ENCODE peak calls at places on chromosomes 5 and 9, in five cellular contexts. J is sigmoid colon, H is breast epithelium, S is fibroblast of pulmonary artery, P is cardiac fibroblast. I is an unnamed sample.

GRCh38 chr5:88736494-88736893 is 146.5 kb downstream of the MEF2C start:
- DNase-seq in J (no peak), P (no peak), H (no peak), S (no peak), I (no peak)

GRCh38 chr5:120062515-120062917 is 401.6 kb upstream of the PRR16 start:
- DNase-seq in P (peak; percentile 42), H (no peak), S (peak; percentile 31), J (no peak), I (peak; percentile 79)

GRCh38 chr5:168215646-168216045 is 75.8 kb upstream of the WWC1 start:
- DNase-seq in S (no peak), P (no peak), H (no peak), J (no peak), I (no peak)

GRCh38 chr5:128074171-128074570 is 9.4 kb upstream of the SLC12A2 start:
- DNase-seq in P (no peak), H (no peak), J (no peak), S (no peak), I (no peak)

GRCh38 chr9:118595719-118596305 is 773.4 kb downstream of the BRINP1 start:
- DNase-seq in J (peak; percentile 66), S (peak; percentile 23), P (peak; percentile 78), H (no peak), I (peak; percentile 52)

GRCh38 chr5:157271740-157272271 is 5.9 kb downstream of the CYFIP2 start:
- DNase-seq in H (no peak), J (no peak), P (no peak), S (no peak), I (no peak)

GRCh38 chr9:72883867-72884266 is 69.0 kb downstream of the ALDH1A1 start:
- DNase-seq in J (no peak), P (no peak), H (no peak), S (no peak), I (no peak)

GRCh38 chr5:103808464-103809106 is 246.0 kb upstream of the NUDT12 start:
- DNase-seq in P (peak; percentile 57), J (no peak), H (no peak), S (peak; percentile 55), I (peak; percentile 47)

GRCh38 chr5:159189310-159189709 is 20.0 kb downstream of the RNF145 start:
- DNase-seq in J (no peak), H (no peak), P (peak; percentile 81), S (peak; percentile 47), I (no peak)

GRCh38 chr5:169628891-169629290 is 8.2 kb upstream of the DOCK2 start:
- DNase-seq in S (no peak), J (no peak), H (no peak), P (peak; percentile 71), I (peak; percentile 42)

GRCh38 chr9:131813116-131813515 is 73.2 kb upstream of the RAPGEF1 start:
- DNase-seq in P (peak; percentile 41), H (no peak), J (no peak), S (peak; percentile 10), I (no peak)

GRCh38 chr5:75670571-75670970 is 46.7 kb downstream of the POC5 start:
- DNase-seq in H (no peak), P (peak; percentile 54), S (peak; percentile 28), J (no peak), I (peak; percentile 81)

GRCh38 chr5:178587793-178588611 is 2.2 kb downstream of the COL23A1 start:
- DNase-seq in S (no peak), H (no peak), P (no peak), J (no peak), I (no peak)

GRCh38 chr9:137741330-137741729 is 122.5 kb downstream of the EHMT1 start:
- DNase-seq in J (no peak), P (no peak), S (no peak), H (no peak), I (no peak)

GRCh38 chr9:33498387-33498786 is 24.7 kb upstream of the NOL6 start:
- DNase-seq in H (no peak), J (no peak), P (peak; percentile 43), S (peak; percentile 37), I (no peak)

GRCh38 chr5:32020971-32021370 is 153.1 kb downstream of the GOLPH3 start:
- DNase-seq in H (no peak), P (peak; percentile 14), S (no peak), J (no peak), I (peak; percentile 60)

GRCh38 chr9:70013598-70014196 is 30.0 kb upstream of the MAMDC2 start:
- DNase-seq in S (peak; percentile 60), P (peak; percentile 70), H (no peak), J (peak; percentile 82), I (peak; percentile 36)

GRCh38 chr5:10885026-10885425 is 124.0 kb upstream of the DAP start:
- DNase-seq in J (no peak), P (peak; percentile 63), S (no peak), H (no peak), I (no peak)

GRCh38 chr5:114208120-114208519 is 153.8 kb upstream of the KCNN2 start:
- DNase-seq in S (no peak), P (no peak), H (no peak), J (no peak), I (no peak)

GRCh38 chr5:44266882-44267577 is 122.2 kb downstream of the FGF10 start:
- DNase-seq in H (no peak), J (peak; percentile 74), S (no peak), P (no peak), I (no peak)

GRCh38 chr9:109861499-109861898 is 81.5 kb downstream of the PALM2AKAP2 start:
- DNase-seq in P (no peak), J (no peak), H (no peak), S (peak; percentile 25), I (peak; percentile 47)

GRCh38 chr5:172496671-172497371 is 42.5 kb upstream of the SH3PXD2B start:
- DNase-seq in H (no peak), S (peak; percentile 85), P (peak; percentile 58), J (peak; percentile 72), I (peak; percentile 20)

GRCh38 chr5:180135128-180135955 is 63.8 kb upstream of the RNF130 start:
- DNase-seq in P (peak; percentile 66), J (peak; percentile 53), S (peak; percentile 77), H (peak; percentile 37), I (no peak)

GRCh38 chr5:120678279-120678678 is 214.2 kb downstream of the PRR16 start:
- DNase-seq in H (no peak), P (peak; percentile 72), J (no peak), S (peak; percentile 24), I (peak; percentile 20)

GRCh38 chr5:62143268-62144229 is 162.5 kb upstream of the KIF2A start:
- DNase-seq in J (no peak), P (peak; percentile 56), S (peak; percentile 57), H (no peak), I (peak; percentile 41)

GRCh38 chr5:123827811-123828210 is 315.8 kb downstream of the CSNK1G3 start:
- DNase-seq in P (no peak), J (no peak), S (no peak), H (no peak), I (no peak)

GRCh38 chr5:133519191-133519590 is 93.2 kb downstream of the FSTL4 start:
- DNase-seq in S (no peak), P (no peak), J (no peak), H (no peak), I (no peak)

GRCh38 chr5:56415356-56415765 is 182.2 kb upstream of the ANKRD55 start:
- DNase-seq in H (no peak), S (peak; percentile 84), P (peak; percentile 67), J (peak; percentile 72), I (peak; percentile 98)

DNA sequence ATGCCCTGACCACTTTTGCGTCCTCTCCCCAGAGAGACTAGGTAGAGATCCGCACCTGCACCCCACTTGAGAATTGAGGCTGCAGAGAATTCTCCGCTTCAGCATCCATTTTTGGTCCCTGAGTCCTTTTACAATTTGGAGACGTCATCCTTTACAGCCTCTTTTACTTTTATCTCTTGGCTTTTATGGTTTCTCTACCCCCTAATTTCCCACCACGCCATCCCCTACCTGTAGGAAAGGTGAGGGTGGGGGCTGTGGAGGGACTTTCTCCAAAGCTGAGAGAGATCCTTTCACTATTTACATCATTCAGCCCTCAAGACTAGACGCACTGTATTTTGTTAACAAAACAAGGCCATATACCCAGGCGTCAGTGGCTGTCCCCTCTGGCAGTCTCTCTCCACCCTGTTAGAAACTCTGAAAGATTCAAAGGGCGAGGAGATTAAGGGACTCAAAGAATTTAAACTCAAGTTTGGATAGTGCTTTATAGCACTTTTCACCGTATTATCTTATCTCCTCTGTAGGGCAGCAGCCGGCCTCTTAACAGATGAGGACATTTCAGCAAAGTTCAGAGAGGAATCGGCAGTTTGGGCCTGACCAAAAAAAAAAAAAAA is 1.7 kb downstream of the MSX2 start:
- DNase-seq in J (peak; percentile 32), H (no peak), P (no peak), S (no peak), I (no peak)
- H3K4me3 ChIP-seq in J (peak overlapping the region; percentile 59), H (no peak overlapping the region), P (no peak overlapping the region), S (no peak overlapping the region), I (peak overlapping the region; percentile 76)

GRCh38 chr9:100498592-100498991 is 25.6 kb downstream of the TMEFF1 start:
- DNase-seq in P (peak; percentile 53), S (peak; percentile 53), J (no peak), H (no peak), I (peak; percentile 38)

GRCh38 chr9:100488171-100488570 is 15.2 kb downstream of the TMEFF1 start:
- DNase-seq in P (no peak), H (no peak), J (no peak), S (no peak), I (no peak)

GRCh38 chr9:100489836-100490235 is 16.9 kb downstream of the TMEFF1 start:
- DNase-seq in H (no peak), J (no peak), S (no peak), P (no peak), I (no peak)

DNA sequence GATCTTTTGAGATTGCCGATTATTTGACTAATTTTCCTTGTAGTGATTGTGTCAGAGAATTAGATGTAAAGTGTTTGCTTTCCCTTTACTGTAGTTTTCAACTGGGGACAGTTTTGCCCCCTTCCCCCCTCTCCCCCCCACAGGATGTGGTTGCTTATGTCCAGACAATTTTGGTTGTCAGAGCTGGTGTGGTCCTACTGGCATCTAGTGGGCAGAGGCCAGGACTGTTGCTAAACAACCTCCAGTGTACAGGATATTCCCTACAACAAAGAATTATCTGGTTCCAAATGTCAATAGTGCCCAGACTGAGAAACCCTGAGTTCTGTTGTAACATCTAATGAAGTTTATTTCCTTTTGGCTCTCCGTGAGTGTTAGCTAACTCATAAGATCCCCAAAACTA is 20.0 kb downstream of the TMEFF1 start:
- DNase-seq in J (no peak), P (peak; percentile 48), H (no peak), S (peak; percentile 47), I (peak; percentile 22)
- TF ChIP-seq CTCF in J (no peak), P (peak; percentile 25), H (no peak), S (peak; percentile 19), I (peak; percentile 35)

DNA sequence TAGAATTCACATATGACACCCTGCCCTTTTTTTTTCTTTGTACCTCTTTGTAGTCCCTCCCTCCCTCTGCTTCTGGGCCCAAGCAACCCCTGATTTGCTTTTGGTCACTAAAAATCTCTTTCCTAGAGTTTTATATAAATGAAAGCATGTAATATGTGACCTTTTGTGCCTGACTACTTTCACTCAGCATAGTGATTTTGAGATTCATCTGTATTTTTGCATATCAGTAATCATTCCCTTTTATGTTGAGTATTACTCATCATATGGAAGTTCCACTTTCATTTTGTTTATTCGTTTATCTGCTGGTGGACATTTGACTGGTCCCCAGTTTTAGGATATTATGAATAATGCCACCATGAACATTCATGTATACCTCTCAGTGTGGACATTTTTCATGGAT is 115.9 kb upstream of the S1PR3 start:
- DNase-seq in J (no peak), H (no peak), S (no peak), P (no peak), I (no peak)
- H3K4me3 ChIP-seq in J (no peak overlapping the region), H (no peak overlapping the region), S (no peak overlapping the region), P (no peak overlapping the region), I (no peak overlapping the region)

DNA sequence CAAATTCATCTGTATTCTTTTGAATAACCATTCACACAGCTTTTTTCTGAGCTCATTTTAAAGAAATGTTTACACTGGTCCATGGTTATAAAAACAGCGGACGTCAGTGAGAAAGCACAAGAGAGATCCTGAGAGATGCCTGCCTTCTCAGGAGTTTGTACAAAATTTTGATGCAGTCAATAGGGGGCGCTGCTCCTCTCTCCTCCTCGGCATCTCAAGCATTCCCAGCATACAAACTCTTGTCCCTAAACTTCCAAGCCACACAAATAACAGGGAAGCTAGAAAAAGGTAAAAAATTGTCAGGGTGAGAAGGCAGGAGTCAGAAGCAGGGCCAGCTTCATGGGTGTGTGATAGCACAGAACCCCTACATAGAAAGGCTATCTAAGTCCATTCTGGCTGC is 11.2 kb upstream of the CCDC152 start:
- DNase-seq in H (no peak), S (peak; percentile 26), J (no peak), P (peak; percentile 35), I (peak; percentile 3)
- TF ChIP-seq CTCF in H (no peak), S (peak; percentile 56), J (no peak), P (peak; percentile 52), I (peak; percentile 52)

I was measured in fibroblast of villous mesenchyme.